ENCODE peak calls at places on chromosome 18, in eight cellular contexts. One of them, this sample, is unnamed.

GRCh38 chr18:58051765-58052460 is 7.9 kb downstream of the NEDD4L start:
- DNase-seq in body of pancreas: peak; percentile 32
- DNase-seq in AG04450: no peak
- DNase-seq in thyroid gland: no peak
- DNase-seq in esophagus muscularis mucosa: no peak
- DNase-seq in Peyer's patch: no peak
- DNase-seq in HCT116: no peak
- DNase-seq in prostate gland: no peak
- DNase-seq in this sample: no peak

GRCh38 chr18:55416791-55417190 is 171.2 kb downstream of the TCF4 start:
- DNase-seq in AG04450: no peak
- DNase-seq in Peyer's patch: no peak
- DNase-seq in prostate gland: no peak
- DNase-seq in thyroid gland: no peak
- DNase-seq in body of pancreas: no peak
- DNase-seq in esophagus muscularis mucosa: no peak
- DNase-seq in HCT116: no peak
- DNase-seq in this sample: no peak

GRCh38 chr18:75088021-75088506 is 120.9 kb downstream of the PTGR3 start:
- DNase-seq in body of pancreas: no peak
- DNase-seq in thyroid gland: no peak
- DNase-seq in AG04450: no peak
- DNase-seq in prostate gland: no peak
- DNase-seq in HCT116: no peak
- DNase-seq in Peyer's patch: peak; percentile 22
- DNase-seq in esophagus muscularis mucosa: no peak
- DNase-seq in this sample: no peak

GRCh38 chr18:74898965-74899364 is 301.3 kb downstream of the ZNF407 start:
- DNase-seq in Peyer's patch: no peak
- DNase-seq in thyroid gland: no peak
- DNase-seq in body of pancreas: no peak
- DNase-seq in HCT116: no peak
- DNase-seq in AG04450: no peak
- DNase-seq in esophagus muscularis mucosa: no peak
- DNase-seq in prostate gland: no peak
- DNase-seq in this sample: no peak

GRCh38 chr18:23311346-23312103 is 141.6 kb upstream of the RIOK3 start:
- DNase-seq in Peyer's patch: no peak
- DNase-seq in AG04450: peak; percentile 76
- DNase-seq in prostate gland: peak; percentile 30
- DNase-seq in thyroid gland: peak; percentile 51
- DNase-seq in esophagus muscularis mucosa: no peak
- DNase-seq in HCT116: no peak
- DNase-seq in body of pancreas: peak; percentile 26
- DNase-seq in this sample: peak; percentile 39

GRCh38 chr18:36095936-36096519 is 28.7 kb upstream of the RPRD1A start:
- DNase-seq in HCT116: peak; percentile 71
- DNase-seq in thyroid gland: no peak
- DNase-seq in Peyer's patch: no peak
- DNase-seq in body of pancreas: no peak
- DNase-seq in AG04450: peak; percentile 54
- DNase-seq in prostate gland: no peak
- DNase-seq in esophagus muscularis mucosa: no peak
- DNase-seq in this sample: peak; percentile 18

GRCh38 chr18:80075940-80076339 is 33.1 kb upstream of the ADNP2 start:
- DNase-seq in prostate gland: no peak
- DNase-seq in body of pancreas: no peak
- DNase-seq in Peyer's patch: no peak
- DNase-seq in AG04450: no peak
- DNase-seq in HCT116: no peak
- DNase-seq in esophagus muscularis mucosa: peak; percentile 45
- DNase-seq in thyroid gland: no peak
- DNase-seq in this sample: no peak

GRCh38 chr18:44823782-44824181 is 143.1 kb downstream of the SETBP1 start:
- DNase-seq in body of pancreas: no peak
- DNase-seq in HCT116: no peak
- DNase-seq in Peyer's patch: no peak
- DNase-seq in thyroid gland: peak; percentile 19
- DNase-seq in esophagus muscularis mucosa: no peak
- DNase-seq in AG04450: no peak
- DNase-seq in prostate gland: no peak
- DNase-seq in this sample: peak; percentile 73

GRCh38 chr18:57561728-57562423 is 24.6 kb downstream of the FECH start:
- DNase-seq in HCT116: peak; percentile 16
- DNase-seq in Peyer's patch: no peak
- DNase-seq in esophagus muscularis mucosa: no peak
- DNase-seq in prostate gland: no peak
- DNase-seq in body of pancreas: no peak
- DNase-seq in AG04450: no peak
- DNase-seq in thyroid gland: no peak
- DNase-seq in this sample: no peak

GRCh38 chr18:74292541-74292858 is 737 bp upstream of the CYB5A start:
- DNase-seq in prostate gland: no peak
- DNase-seq in thyroid gland: no peak
- DNase-seq in body of pancreas: no peak
- DNase-seq in esophagus muscularis mucosa: no peak
- DNase-seq in AG04450: no peak
- DNase-seq in Peyer's patch: no peak
- DNase-seq in HCT116: no peak
- DNase-seq in this sample: no peak

GRCh38 chr18:28514699-28515098 is 337.8 kb upstream of the CDH2 start:
- DNase-seq in esophagus muscularis mucosa: no peak
- DNase-seq in body of pancreas: no peak
- DNase-seq in thyroid gland: no peak
- DNase-seq in Peyer's patch: no peak
- DNase-seq in HCT116: no peak
- DNase-seq in prostate gland: no peak
- DNase-seq in AG04450: no peak
- DNase-seq in this sample: no peak

GRCh38 chr18:44742741-44743311 is 62.1 kb downstream of the SETBP1 start:
- DNase-seq in thyroid gland: peak; percentile 59
- DNase-seq in HCT116: no peak
- DNase-seq in body of pancreas: peak; percentile 65
- DNase-seq in esophagus muscularis mucosa: peak; percentile 94
- DNase-seq in Peyer's patch: peak; percentile 58
- DNase-seq in prostate gland: no peak
- DNase-seq in AG04450: peak; percentile 4
- DNase-seq in this sample: no peak

GRCh38 chr18:31657823-31658669 is 26.3 kb downstream of the B4GALT6 start:
- DNase-seq in HCT116: no peak
- DNase-seq in prostate gland: no peak
- DNase-seq in AG04450: no peak
- DNase-seq in Peyer's patch: no peak
- DNase-seq in esophagus muscularis mucosa: no peak
- DNase-seq in body of pancreas: no peak
- DNase-seq in thyroid gland: no peak
- DNase-seq in this sample: no peak

GRCh38 chr18:5630766-5631413 is 87.1 kb upstream of the EPB41L3 start:
- DNase-seq in body of pancreas: no peak
- DNase-seq in esophagus muscularis mucosa: no peak
- DNase-seq in AG04450: no peak
- DNase-seq in thyroid gland: no peak
- DNase-seq in Peyer's patch: no peak
- DNase-seq in prostate gland: no peak
- DNase-seq in HCT116: no peak
- DNase-seq in this sample: no peak

GRCh38 chr18:44198296-44199284 is 482.1 kb upstream of the SETBP1 start:
- DNase-seq in AG04450: no peak
- DNase-seq in body of pancreas: no peak
- DNase-seq in HCT116: no peak
- DNase-seq in esophagus muscularis mucosa: no peak
- DNase-seq in prostate gland: no peak
- DNase-seq in thyroid gland: peak; percentile 90
- DNase-seq in Peyer's patch: peak; percentile 63
- DNase-seq in this sample: no peak

GRCh38 chr18:26419746-26420145 is 128.6 kb downstream of the KCTD1 start:
- DNase-seq in AG04450: no peak
- DNase-seq in body of pancreas: no peak
- DNase-seq in Peyer's patch: no peak
- DNase-seq in HCT116: no peak
- DNase-seq in esophagus muscularis mucosa: peak; percentile 57
- DNase-seq in thyroid gland: no peak
- DNase-seq in prostate gland: no peak
- DNase-seq in this sample: no peak

GRCh38 chr18:56083097-56083865 is 495.3 kb upstream of the TCF4 start:
- DNase-seq in thyroid gland: no peak
- DNase-seq in prostate gland: no peak
- DNase-seq in esophagus muscularis mucosa: no peak
- DNase-seq in AG04450: peak; percentile 91
- DNase-seq in Peyer's patch: no peak
- DNase-seq in HCT116: no peak
- DNase-seq in body of pancreas: peak; percentile 18
- DNase-seq in this sample: no peak

GRCh38 chr18:52991246-52991645 is 651.2 kb downstream of the DCC start:
- DNase-seq in thyroid gland: no peak
- DNase-seq in prostate gland: no peak
- DNase-seq in Peyer's patch: no peak
- DNase-seq in HCT116: no peak
- DNase-seq in esophagus muscularis mucosa: no peak
- DNase-seq in body of pancreas: no peak
- DNase-seq in AG04450: no peak
- DNase-seq in this sample: no peak

GRCh38 chr18:44949967-44950366 is 269.3 kb downstream of the SETBP1 start:
- DNase-seq in HCT116: no peak
- DNase-seq in body of pancreas: no peak
- DNase-seq in thyroid gland: no peak
- DNase-seq in AG04450: no peak
- DNase-seq in prostate gland: no peak
- DNase-seq in esophagus muscularis mucosa: peak; percentile 62
- DNase-seq in Peyer's patch: no peak
- DNase-seq in this sample: no peak

GRCh38 chr18:68418881-68419280 is 296.0 kb downstream of the TMX3 start:
- DNase-seq in HCT116: no peak
- DNase-seq in Peyer's patch: no peak
- DNase-seq in thyroid gland: no peak
- DNase-seq in esophagus muscularis mucosa: no peak
- DNase-seq in AG04450: peak; percentile 69
- DNase-seq in body of pancreas: no peak
- DNase-seq in prostate gland: no peak
- DNase-seq in this sample: no peak
- H3K27ac ChIP-seq in HCT116: no peak overlapping the region
- H3K27ac ChIP-seq in Peyer's patch: no peak overlapping the region
- H3K27ac ChIP-seq in thyroid gland: no peak overlapping the region
- H3K27ac ChIP-seq in esophagus muscularis mucosa: no peak overlapping the region
- H3K27ac ChIP-seq in AG04450: peak overlapping the region; percentile 25
- H3K27ac ChIP-seq in body of pancreas: no peak overlapping the region
- H3K27ac ChIP-seq in prostate gland: no peak overlapping the region
- H3K27ac ChIP-seq in this sample: no peak overlapping the region

GRCh38 chr18:49859725-49860124 is 46.4 kb upstream of the ACAA2 start:
- DNase-seq in AG04450: no peak
- DNase-seq in body of pancreas: peak; percentile 57
- DNase-seq in thyroid gland: no peak
- DNase-seq in esophagus muscularis mucosa: no peak
- DNase-seq in HCT116: no peak
- DNase-seq in Peyer's patch: no peak
- DNase-seq in prostate gland: no peak
- DNase-seq in this sample: no peak
- H3K27ac ChIP-seq in AG04450: no peak overlapping the region
- H3K27ac ChIP-seq in body of pancreas: peak overlapping the region; percentile 75
- H3K27ac ChIP-seq in thyroid gland: no peak overlapping the region
- H3K27ac ChIP-seq in esophagus muscularis mucosa: no peak overlapping the region
- H3K27ac ChIP-seq in HCT116: no peak overlapping the region
- H3K27ac ChIP-seq in Peyer's patch: peak overlapping the region; percentile 64
- H3K27ac ChIP-seq in prostate gland: peak overlapping the region; percentile 26
- H3K27ac ChIP-seq in this sample: peak overlapping the region; percentile 53

GRCh38 chr18:59623456-59624383 is 73.5 kb downstream of the CCBE1 start:
- DNase-seq in esophagus muscularis mucosa: peak; percentile 89
- DNase-seq in AG04450: no peak
- DNase-seq in body of pancreas: no peak
- DNase-seq in Peyer's patch: no peak
- DNase-seq in thyroid gland: no peak
- DNase-seq in HCT116: no peak
- DNase-seq in prostate gland: no peak
- DNase-seq in this sample: no peak
- H3K27ac ChIP-seq in esophagus muscularis mucosa: peak overlapping the region; percentile 2
- H3K27ac ChIP-seq in AG04450: peak overlapping the region; percentile 49
- H3K27ac ChIP-seq in body of pancreas: no peak overlapping the region
- H3K27ac ChIP-seq in Peyer's patch: no peak overlapping the region
- H3K27ac ChIP-seq in thyroid gland: no peak overlapping the region
- H3K27ac ChIP-seq in HCT116: no peak overlapping the region
- H3K27ac ChIP-seq in prostate gland: no peak overlapping the region
- H3K27ac ChIP-seq in this sample: no peak overlapping the region

DNA sequence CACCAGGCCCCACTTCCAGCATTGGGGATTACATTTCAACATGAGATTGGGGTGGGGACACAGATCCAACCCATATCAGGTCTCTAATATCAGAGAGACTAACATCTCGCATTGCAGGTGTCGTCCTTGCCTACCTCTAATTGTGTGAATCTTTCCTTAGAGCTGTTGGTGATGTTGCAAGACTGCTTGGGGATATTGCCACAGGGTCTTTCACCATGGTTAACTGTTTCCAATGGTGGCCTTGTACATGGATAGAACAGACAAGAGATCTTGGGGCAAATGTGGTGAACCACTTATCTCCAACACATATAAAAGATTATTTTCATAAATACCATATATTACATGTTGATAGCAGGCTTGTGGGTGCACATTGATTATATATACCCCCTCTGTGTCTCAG is 270.3 kb upstream of the LINC00305 start:
- DNase-seq in prostate gland: no peak
- DNase-seq in esophagus muscularis mucosa: no peak
- DNase-seq in thyroid gland: no peak
- DNase-seq in Peyer's patch: no peak
- DNase-seq in AG04450: no peak
- DNase-seq in HCT116: no peak
- DNase-seq in body of pancreas: no peak
- DNase-seq in this sample: no peak
- H3K27ac ChIP-seq in prostate gland: no peak overlapping the region
- H3K27ac ChIP-seq in esophagus muscularis mucosa: no peak overlapping the region
- H3K27ac ChIP-seq in thyroid gland: no peak overlapping the region
- H3K27ac ChIP-seq in Peyer's patch: no peak overlapping the region
- H3K27ac ChIP-seq in AG04450: no peak overlapping the region
- H3K27ac ChIP-seq in HCT116: no peak overlapping the region
- H3K27ac ChIP-seq in body of pancreas: no peak overlapping the region
- H3K27ac ChIP-seq in this sample: no peak overlapping the region